ENCODE peak calls at places on chromosomes 7 and 10, in seven cellular contexts. U is trophoblast cell, K is IMR-90, D is H9, P is neuronal stem cell, I is mesendoderm, X is H1. T is an unnamed sample.

GRCh38 chr10:36441557-36441956 is 683.8 kb upstream of the ANKRD30A start:
- DNase-seq in I (peak), D (no peak), P (no peak), X (no peak), K (no peak), U (no peak), T (peak)

GRCh38 chr10:70494536-70494935 is 16.0 kb downstream of the PALD1 start:
- DNase-seq in X (no peak), U (no peak), D (no peak), I (no peak), P (no peak), K (no peak), T (no peak)

GRCh38 chr7:8423057-8423456 is 10.4 kb upstream of the NXPH1 start:
- DNase-seq in I (peak), P (no peak), K (no peak), X (no peak), U (no peak), D (no peak), T (no peak)

GRCh38 chr7:158812684-158813083 is 16.6 kb downstream of the ESYT2 start:
- DNase-seq in K (no peak), X (no peak), I (no peak), P (no peak), U (no peak), D (no peak), T (no peak)

GRCh38 chr10:68175954-68176353 is 56.0 kb downstream of the ATOH7 start:
- DNase-seq in X (no peak), D (no peak), K (no peak), I (no peak), P (no peak), U (no peak), T (no peak)

GRCh38 chr10:116099031-116099430 is 174.0 kb downstream of the GFRA1 start:
- DNase-seq in I (no peak), K (no peak), P (no peak), X (no peak), U (no peak), D (no peak), T (peak)

GRCh38 chr10:29955308-29955935 is 104.0 kb downstream of the JCAD start:
- DNase-seq in I (peak), X (no peak), U (no peak), D (peak), K (peak), P (no peak), T (peak)

GRCh38 chr10:90031776-90032175 is 330.4 kb downstream of the KIF20B start:
- DNase-seq in X (no peak), U (no peak), K (no peak), P (no peak), D (no peak), I (no peak), T (no peak)

GRCh38 chr10:84179059-84179710 is 5.6 kb downstream of the GPR15LG start:
- DNase-seq in I (no peak), D (no peak), X (no peak), K (peak), U (peak), P (no peak), T (peak)

GRCh38 chr10:61476529-61476928 is 23.3 kb upstream of the TMEM26 start:
- DNase-seq in K (no peak), U (no peak), P (no peak), D (no peak), I (no peak), X (no peak), T (no peak)

GRCh38 chr10:13707156-13707881 is 120.6 kb downstream of the PRPF18 start:
- DNase-seq in K (peak), P (peak), I (peak), U (peak), X (peak), D (peak), T (peak)

GRCh38 chr10:115136616-115137015 is 43.5 kb downstream of the ATRNL1 start:
- DNase-seq in I (no peak), D (no peak), U (no peak), X (no peak), P (no peak), K (no peak), T (no peak)

GRCh38 chr7:2958416-2959342 is 85.0 kb downstream of the CARD11 start:
- DNase-seq in U (no peak), K (no peak), X (no peak), D (no peak), I (no peak), P (no peak), T (no peak)

GRCh38 chr10:132163278-132163765 is 23.4 kb upstream of the DPYSL4 start:
- DNase-seq in I (peak), P (peak), U (no peak), X (peak), D (peak), K (no peak), T (no peak)

GRCh38 chr7:130102588-130102987 is 32.3 kb downstream of the KLHDC10 start:
- DNase-seq in P (no peak), K (no peak), I (no peak), D (no peak), U (no peak), X (no peak), T (no peak)

GRCh38 chr7:35624299-35625186 is 70.4 kb downstream of the HERPUD2 start:
- DNase-seq in P (peak), X (peak), K (peak), D (peak), I (peak), U (peak), T (peak)

GRCh38 chr7:90173127-90173844 is 19.0 kb downstream of the STEAP1 start:
- DNase-seq in P (no peak), K (peak), D (no peak), X (no peak), U (no peak), I (no peak), T (no peak)
- H2AK5ac ChIP-seq in P (no peak), K (no peak), D (no peak), X (no peak), U (no peak), I (no peak), T (no peak)

GRCh38 chr7:74516214-74516613 is 62.5 kb downstream of the GTF2IRD1 start:
- DNase-seq in I (no peak), P (no peak), U (peak), K (no peak), D (no peak), X (no peak), T (no peak)
- H3K4ac ChIP-seq in I (no peak), P (no peak), U (no peak), K (no peak), D (no peak), X (no peak), T (no peak)

DNA sequence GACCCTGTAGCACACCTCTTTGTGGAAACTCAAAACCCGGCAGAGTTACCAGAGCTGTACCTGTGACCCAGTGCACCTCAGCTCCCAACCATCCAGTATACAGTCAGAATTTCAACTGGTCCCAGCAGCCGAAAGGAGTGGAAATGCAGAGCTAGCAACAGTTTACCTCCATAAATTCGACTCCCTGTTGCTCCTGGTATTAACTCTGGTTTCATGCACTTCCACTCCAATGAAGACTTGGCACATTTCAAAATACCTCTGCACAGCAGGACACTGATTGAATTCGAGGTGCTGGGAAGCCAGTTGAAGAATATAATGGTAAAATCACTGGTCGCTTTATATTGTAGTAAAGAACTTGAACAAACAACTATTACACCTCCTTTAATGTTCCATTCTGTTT is 17.9 kb upstream of the TIAL1 start:
- DNase-seq in K (no peak), U (no peak), X (no peak), D (no peak), I (no peak), P (no peak), T (no peak)
- H2AK5ac ChIP-seq in K (no peak), U (no peak), X (no peak), D (no peak), I (no peak), P (no peak), T (no peak)

GRCh38 chr7:1449951-1450350 is 9.3 kb downstream of the MICALL2 start:
- DNase-seq in U (no peak), D (no peak), K (no peak), P (no peak), X (no peak), I (no peak), T (no peak)
- H3K4ac ChIP-seq in U (no peak), D (no peak), K (no peak), P (no peak), X (no peak), I (no peak), T (no peak)

GRCh38 chr10:43645866-43646265 is 2.8 kb downstream of the ZNF32 start:
- DNase-seq in P (no peak), U (peak), D (no peak), I (no peak), K (no peak), X (no peak), T (no peak)

GRCh38 chr10:43649149-43649523 is 455 bp upstream of the ZNF32 start:
- DNase-seq in X (no peak), P (no peak), U (no peak), K (no peak), D (no peak), I (no peak), T (no peak)

GRCh38 chr10:43647576-43647975 is 1.1 kb downstream of the ZNF32 start:
- DNase-seq in K (no peak), U (peak), D (no peak), I (no peak), X (no peak), P (no peak), T (no peak)

GRCh38 chr10:43648083-43648391 is 644 bp downstream of the ZNF32 start:
- DNase-seq in X (no peak), U (peak), P (no peak), I (no peak), K (no peak), D (no peak), T (peak)

GRCh38 chr10:43648392-43649148 is at the start of gene ZNF32:
- DNase-seq in K (peak), X (peak), U (peak), I (peak), P (peak), D (peak), T (peak)
- H2AK5ac ChIP-seq in K (no peak), X (no peak), U (peak), I (no peak), P (peak), D (no peak), T (no peak)

GRCh38 chr7:114539575-114539974 is 125.0 kb downstream of the FOXP2 start:
- DNase-seq in P (no peak), I (peak), U (peak), K (peak), D (no peak), X (no peak), T (peak)

GRCh38 chr7:114534957-114535356 is 120.3 kb downstream of the FOXP2 start:
- DNase-seq in K (no peak), X (no peak), P (no peak), U (no peak), D (no peak), I (no peak), T (no peak)

GRCh38 chr7:114540291-114540690 is 125.7 kb downstream of the FOXP2 start:
- DNase-seq in P (no peak), D (no peak), I (no peak), U (no peak), X (no peak), K (no peak), T (no peak)
- H3K4ac ChIP-seq in P (no peak), D (no peak), I (no peak), U (no peak), X (no peak), K (no peak), T (no peak)

T was measured in mesenchymal stem cell.